ENCODE peak calls at places on chromosome 13, in eight cellular contexts. One of them, this sample, is unnamed. For H3K9me3, the result is how much of the 10 kb centered on the place peaks cover.

GRCh38 chr13:50686547-50686946 is 156.9 kb downstream of the DLEU7 start:
- DNase-seq in endothelial cell of umbilical vein: no peak
- DNase-seq in aorta: no peak
- DNase-seq in CD4-positive, alpha-beta T cell: no peak
- DNase-seq in cardiac muscle cell: no peak
- DNase-seq in CD8-positive, alpha-beta T cell: no peak
- DNase-seq in psoas muscle: no peak
- DNase-seq in fibroblast of lung: no peak
- DNase-seq in this sample: no peak

GRCh38 chr13:40341501-40341900 is 324.9 kb downstream of the FOXO1 start:
- DNase-seq in endothelial cell of umbilical vein: no peak
- DNase-seq in aorta: no peak
- DNase-seq in CD4-positive, alpha-beta T cell: no peak
- DNase-seq in cardiac muscle cell: no peak
- DNase-seq in CD8-positive, alpha-beta T cell: no peak
- DNase-seq in psoas muscle: no peak
- DNase-seq in fibroblast of lung: no peak
- DNase-seq in this sample: no peak

GRCh38 chr13:30792257-30793000 is 57.1 kb downstream of the ALOX5AP start:
- DNase-seq in endothelial cell of umbilical vein: peak
- DNase-seq in aorta: peak
- DNase-seq in CD4-positive, alpha-beta T cell: no peak
- DNase-seq in cardiac muscle cell: peak
- DNase-seq in CD8-positive, alpha-beta T cell: no peak
- DNase-seq in psoas muscle: peak
- DNase-seq in fibroblast of lung: peak
- DNase-seq in this sample: peak

GRCh38 chr13:30142502-30143211 is 164.7 kb downstream of the KATNAL1 start:
- DNase-seq in endothelial cell of umbilical vein: peak
- DNase-seq in aorta: peak
- DNase-seq in CD4-positive, alpha-beta T cell: peak
- DNase-seq in cardiac muscle cell: peak
- DNase-seq in CD8-positive, alpha-beta T cell: no peak
- DNase-seq in psoas muscle: peak
- DNase-seq in fibroblast of lung: peak
- DNase-seq in this sample: peak

GRCh38 chr13:111065698-111066097 is 49.4 kb upstream of the ARHGEF7 start:
- DNase-seq in endothelial cell of umbilical vein: no peak
- DNase-seq in aorta: no peak
- DNase-seq in CD4-positive, alpha-beta T cell: no peak
- DNase-seq in cardiac muscle cell: no peak
- DNase-seq in CD8-positive, alpha-beta T cell: no peak
- DNase-seq in psoas muscle: no peak
- DNase-seq in fibroblast of lung: no peak
- DNase-seq in this sample: no peak

GRCh38 chr13:22061371-22061805 is 390.5 kb downstream of the FGF9 start:
- DNase-seq in endothelial cell of umbilical vein: no peak
- DNase-seq in aorta: no peak
- DNase-seq in CD4-positive, alpha-beta T cell: peak
- DNase-seq in cardiac muscle cell: no peak
- DNase-seq in CD8-positive, alpha-beta T cell: peak
- DNase-seq in psoas muscle: no peak
- DNase-seq in fibroblast of lung: no peak
- DNase-seq in this sample: no peak

GRCh38 chr13:102191951-102192461 is 209.8 kb downstream of the FGF14 start:
- DNase-seq in endothelial cell of umbilical vein: peak
- DNase-seq in aorta: peak
- DNase-seq in CD4-positive, alpha-beta T cell: no peak
- DNase-seq in cardiac muscle cell: peak
- DNase-seq in CD8-positive, alpha-beta T cell: no peak
- DNase-seq in psoas muscle: no peak
- DNase-seq in fibroblast of lung: peak
- DNase-seq in this sample: peak

GRCh38 chr13:45409993-45410392 is 8.2 kb downstream of the SLC25A30 start:
- DNase-seq in endothelial cell of umbilical vein: no peak
- DNase-seq in aorta: no peak
- DNase-seq in CD4-positive, alpha-beta T cell: no peak
- DNase-seq in cardiac muscle cell: no peak
- DNase-seq in CD8-positive, alpha-beta T cell: no peak
- DNase-seq in psoas muscle: no peak
- DNase-seq in fibroblast of lung: no peak
- DNase-seq in this sample: no peak

GRCh38 chr13:36880961-36881360 is 39.1 kb downstream of the SMAD9 start:
- DNase-seq in endothelial cell of umbilical vein: peak
- DNase-seq in aorta: no peak
- DNase-seq in CD4-positive, alpha-beta T cell: no peak
- DNase-seq in cardiac muscle cell: peak
- DNase-seq in CD8-positive, alpha-beta T cell: no peak
- DNase-seq in psoas muscle: no peak
- DNase-seq in fibroblast of lung: peak
- DNase-seq in this sample: no peak

GRCh38 chr13:105327727-105328126 is 1207.7 kb downstream of the EFNB2 start:
- DNase-seq in endothelial cell of umbilical vein: no peak
- DNase-seq in aorta: no peak
- DNase-seq in CD4-positive, alpha-beta T cell: no peak
- DNase-seq in cardiac muscle cell: no peak
- DNase-seq in CD8-positive, alpha-beta T cell: no peak
- DNase-seq in psoas muscle: no peak
- DNase-seq in fibroblast of lung: peak
- DNase-seq in this sample: no peak

GRCh38 chr13:99174533-99175100 is 26.0 kb upstream of the UBAC2 start:
- DNase-seq in endothelial cell of umbilical vein: no peak
- DNase-seq in aorta: no peak
- DNase-seq in CD4-positive, alpha-beta T cell: no peak
- DNase-seq in cardiac muscle cell: no peak
- DNase-seq in CD8-positive, alpha-beta T cell: no peak
- DNase-seq in psoas muscle: no peak
- DNase-seq in fibroblast of lung: no peak
- DNase-seq in this sample: no peak

GRCh38 chr13:26050568-26051230 is 1.1 kb downstream of the SHISA2 start:
- DNase-seq in endothelial cell of umbilical vein: peak
- DNase-seq in aorta: no peak
- DNase-seq in CD4-positive, alpha-beta T cell: peak
- DNase-seq in cardiac muscle cell: peak
- DNase-seq in CD8-positive, alpha-beta T cell: no peak
- DNase-seq in psoas muscle: peak
- DNase-seq in fibroblast of lung: peak
- DNase-seq in this sample: peak

GRCh38 chr13:105552078-105552477 is 983.4 kb downstream of the EFNB2 start:
- DNase-seq in endothelial cell of umbilical vein: no peak
- DNase-seq in aorta: no peak
- DNase-seq in CD4-positive, alpha-beta T cell: no peak
- DNase-seq in cardiac muscle cell: no peak
- DNase-seq in CD8-positive, alpha-beta T cell: no peak
- DNase-seq in psoas muscle: no peak
- DNase-seq in fibroblast of lung: peak
- DNase-seq in this sample: no peak

DNA sequence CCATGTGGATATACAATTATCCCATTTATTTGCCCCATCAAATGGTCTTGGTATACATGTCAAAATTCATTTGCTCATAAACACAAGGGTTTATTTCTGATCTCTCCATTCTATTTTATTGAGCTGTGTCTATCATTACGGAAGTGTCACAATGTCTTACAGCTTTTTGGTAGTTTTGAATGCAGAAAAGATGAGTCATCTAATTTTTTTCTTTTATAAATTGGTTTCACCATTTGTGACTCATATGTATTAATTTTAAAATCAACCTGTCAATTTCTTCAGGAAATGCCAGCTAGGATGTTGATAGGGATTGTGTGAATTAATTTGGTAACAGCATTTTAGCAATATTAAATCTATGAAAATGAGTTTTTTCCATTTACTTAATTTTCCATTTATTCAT is 2549.4 kb downstream of the PCDH9 start:
- DNase-seq in endothelial cell of umbilical vein: no peak
- DNase-seq in aorta: no peak
- DNase-seq in CD4-positive, alpha-beta T cell: no peak
- DNase-seq in cardiac muscle cell: no peak
- DNase-seq in CD8-positive, alpha-beta T cell: no peak
- DNase-seq in psoas muscle: no peak
- DNase-seq in fibroblast of lung: no peak
- DNase-seq in this sample: no peak
- H3K9me3 ChIP-seq in endothelial cell of umbilical vein: under half
- H3K9me3 ChIP-seq in aorta: under half
- H3K9me3 ChIP-seq in CD4-positive, alpha-beta T cell: under half
- H3K9me3 ChIP-seq in cardiac muscle cell: under half
- H3K9me3 ChIP-seq in CD8-positive, alpha-beta T cell: under half
- H3K9me3 ChIP-seq in psoas muscle: under half
- H3K9me3 ChIP-seq in fibroblast of lung: under half
- H3K9me3 ChIP-seq in this sample: under half

DNA sequence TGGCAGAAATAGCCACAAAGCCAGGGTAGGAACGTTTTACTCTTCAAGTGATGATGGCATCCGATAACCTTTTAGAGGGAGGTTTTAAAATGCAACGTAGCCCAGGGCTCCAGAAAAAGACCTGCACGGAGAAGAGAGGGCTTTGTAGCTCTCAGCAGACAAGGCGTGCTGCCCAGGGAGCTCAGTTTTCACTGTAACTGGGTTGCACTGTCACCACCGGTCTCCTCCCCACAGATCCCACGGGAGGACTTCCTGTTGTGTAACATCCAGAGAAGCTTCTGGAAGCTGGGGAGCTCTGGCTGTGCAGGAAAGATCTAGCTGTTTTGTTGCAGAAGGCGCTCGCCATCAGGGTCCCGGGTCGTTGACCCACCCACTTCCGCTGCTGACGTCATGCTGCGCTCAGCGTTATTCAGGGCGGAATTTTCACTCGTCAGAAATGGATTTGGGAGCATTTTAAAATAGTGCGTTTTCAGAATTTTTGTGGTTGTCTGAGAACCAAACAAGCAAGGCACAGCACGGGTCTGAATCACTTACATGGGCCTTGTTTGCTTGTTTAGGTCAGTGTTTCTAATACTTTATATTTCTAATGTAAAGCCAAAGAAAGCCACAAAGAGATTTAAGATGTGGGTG is 50.8 kb downstream of the ATP11A start:
- DNase-seq in endothelial cell of umbilical vein: peak
- DNase-seq in aorta: peak
- DNase-seq in CD4-positive, alpha-beta T cell: no peak
- DNase-seq in cardiac muscle cell: peak
- DNase-seq in CD8-positive, alpha-beta T cell: no peak
- DNase-seq in psoas muscle: peak
- DNase-seq in fibroblast of lung: peak
- DNase-seq in this sample: peak
- H3K27ac ChIP-seq in endothelial cell of umbilical vein: no peak
- H3K27ac ChIP-seq in aorta: no peak
- H3K27ac ChIP-seq in CD4-positive, alpha-beta T cell: no peak
- H3K27ac ChIP-seq in cardiac muscle cell: peak
- H3K27ac ChIP-seq in CD8-positive, alpha-beta T cell: no peak
- H3K27ac ChIP-seq in psoas muscle: peak
- H3K27ac ChIP-seq in fibroblast of lung: peak
- H3K27ac ChIP-seq in this sample: peak

GRCh38 chr13:18212873-18213272 is 968.8 kb downstream of the TUBA3C start:
- DNase-seq in endothelial cell of umbilical vein: peak
- DNase-seq in aorta: no peak
- DNase-seq in CD4-positive, alpha-beta T cell: no peak
- DNase-seq in cardiac muscle cell: peak
- DNase-seq in CD8-positive, alpha-beta T cell: no peak
- DNase-seq in psoas muscle: no peak
- DNase-seq in fibroblast of lung: no peak
- DNase-seq in this sample: no peak
- H3K9me3 ChIP-seq in endothelial cell of umbilical vein: under half
- H3K9me3 ChIP-seq in aorta: under half
- H3K9me3 ChIP-seq in CD4-positive, alpha-beta T cell: under half
- H3K9me3 ChIP-seq in cardiac muscle cell: under half
- H3K9me3 ChIP-seq in CD8-positive, alpha-beta T cell: under half
- H3K9me3 ChIP-seq in psoas muscle: under half
- H3K9me3 ChIP-seq in fibroblast of lung: under half
- H3K9me3 ChIP-seq in this sample: under half

GRCh38 chr13:52837850-52838249 is 10.6 kb downstream of the PCDH8 start:
- DNase-seq in endothelial cell of umbilical vein: no peak
- DNase-seq in aorta: no peak
- DNase-seq in CD4-positive, alpha-beta T cell: no peak
- DNase-seq in cardiac muscle cell: no peak
- DNase-seq in CD8-positive, alpha-beta T cell: no peak
- DNase-seq in psoas muscle: no peak
- DNase-seq in fibroblast of lung: no peak
- DNase-seq in this sample: no peak
- H3K27ac ChIP-seq in endothelial cell of umbilical vein: no peak
- H3K27ac ChIP-seq in aorta: no peak
- H3K27ac ChIP-seq in CD4-positive, alpha-beta T cell: no peak
- H3K27ac ChIP-seq in cardiac muscle cell: no peak
- H3K27ac ChIP-seq in CD8-positive, alpha-beta T cell: no peak
- H3K27ac ChIP-seq in psoas muscle: no peak
- H3K27ac ChIP-seq in fibroblast of lung: no peak
- H3K27ac ChIP-seq in this sample: no peak

DNA sequence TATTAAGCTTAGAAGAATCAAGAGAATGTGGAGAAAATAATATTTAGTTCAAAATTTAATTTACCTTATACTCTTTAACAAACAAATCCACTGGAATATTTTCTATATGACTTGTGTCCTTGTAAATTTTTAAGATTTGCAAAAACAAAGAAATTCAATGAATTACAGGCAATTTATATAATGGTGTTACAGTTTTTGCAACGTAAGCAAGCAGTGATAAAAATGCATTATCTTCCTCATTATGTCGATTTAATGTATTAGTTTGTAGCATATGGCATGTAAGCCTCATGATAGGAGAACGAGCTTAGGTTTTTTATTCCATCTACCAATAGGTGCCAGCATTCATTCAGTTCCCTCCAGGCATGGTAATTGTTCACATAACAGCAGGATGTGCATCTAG is 100.0 kb upstream of the PCDH9 start:
- DNase-seq in endothelial cell of umbilical vein: no peak
- DNase-seq in aorta: no peak
- DNase-seq in CD4-positive, alpha-beta T cell: no peak
- DNase-seq in cardiac muscle cell: peak
- DNase-seq in CD8-positive, alpha-beta T cell: no peak
- DNase-seq in psoas muscle: no peak
- DNase-seq in fibroblast of lung: no peak
- DNase-seq in this sample: no peak
- H3K9me3 ChIP-seq in endothelial cell of umbilical vein: under half
- H3K9me3 ChIP-seq in aorta: under half
- H3K9me3 ChIP-seq in CD4-positive, alpha-beta T cell: under half
- H3K9me3 ChIP-seq in cardiac muscle cell: under half
- H3K9me3 ChIP-seq in CD8-positive, alpha-beta T cell: under half
- H3K9me3 ChIP-seq in psoas muscle: under half
- H3K9me3 ChIP-seq in fibroblast of lung: under half
- H3K9me3 ChIP-seq in this sample: under half

GRCh38 chr13:67049744-67050143 is 180.4 kb downstream of the PCDH9 start:
- DNase-seq in endothelial cell of umbilical vein: no peak
- DNase-seq in aorta: no peak
- DNase-seq in CD4-positive, alpha-beta T cell: no peak
- DNase-seq in cardiac muscle cell: no peak
- DNase-seq in CD8-positive, alpha-beta T cell: no peak
- DNase-seq in psoas muscle: no peak
- DNase-seq in fibroblast of lung: no peak
- DNase-seq in this sample: no peak

GRCh38 chr13:67048084-67048792 is 181.9 kb downstream of the PCDH9 start:
- DNase-seq in endothelial cell of umbilical vein: peak
- DNase-seq in aorta: no peak
- DNase-seq in CD4-positive, alpha-beta T cell: no peak
- DNase-seq in cardiac muscle cell: peak
- DNase-seq in CD8-positive, alpha-beta T cell: no peak
- DNase-seq in psoas muscle: no peak
- DNase-seq in fibroblast of lung: peak
- DNase-seq in this sample: peak

GRCh38 chr13:67052550-67053237 is 177.4 kb downstream of the PCDH9 start:
- DNase-seq in endothelial cell of umbilical vein: no peak
- DNase-seq in aorta: no peak
- DNase-seq in CD4-positive, alpha-beta T cell: no peak
- DNase-seq in cardiac muscle cell: no peak
- DNase-seq in CD8-positive, alpha-beta T cell: no peak
- DNase-seq in psoas muscle: no peak
- DNase-seq in fibroblast of lung: no peak
- DNase-seq in this sample: no peak

GRCh38 chr13:67045357-67045756 is 184.8 kb downstream of the PCDH9 start:
- DNase-seq in endothelial cell of umbilical vein: no peak
- DNase-seq in aorta: no peak
- DNase-seq in CD4-positive, alpha-beta T cell: no peak
- DNase-seq in cardiac muscle cell: no peak
- DNase-seq in CD8-positive, alpha-beta T cell: no peak
- DNase-seq in psoas muscle: no peak
- DNase-seq in fibroblast of lung: no peak
- DNase-seq in this sample: no peak

GRCh38 chr13:67048793-67049150 is 181.4 kb downstream of the PCDH9 start:
- DNase-seq in endothelial cell of umbilical vein: no peak
- DNase-seq in aorta: no peak
- DNase-seq in CD4-positive, alpha-beta T cell: no peak
- DNase-seq in cardiac muscle cell: peak
- DNase-seq in CD8-positive, alpha-beta T cell: no peak
- DNase-seq in psoas muscle: no peak
- DNase-seq in fibroblast of lung: peak
- DNase-seq in this sample: no peak
- H3K27ac ChIP-seq in endothelial cell of umbilical vein: peak
- H3K27ac ChIP-seq in aorta: no peak
- H3K27ac ChIP-seq in CD4-positive, alpha-beta T cell: no peak
- H3K27ac ChIP-seq in cardiac muscle cell: no peak
- H3K27ac ChIP-seq in CD8-positive, alpha-beta T cell: no peak
- H3K27ac ChIP-seq in psoas muscle: no peak
- H3K27ac ChIP-seq in fibroblast of lung: no peak
- H3K27ac ChIP-seq in this sample: peak